ENCODE peak calls at places on chromosome X, in four cellular contexts. One of them, this sample, is unnamed.

GRCh38 chrX:68821616-68822015 is 7.2 kb upstream of the EFNB1 start:
- DNase-seq in hippocampal formation: no peak
- DNase-seq in amygdala: no peak
- DNase-seq in stimulated activated CD4-positive, alpha-beta T cell treated with anti-CD3 and anti-CD28 coated beads, Interleukin-15, amount 100 ng/mL, for 48 hours: no peak
- DNase-seq in this sample: no peak

GRCh38 chrX:15366507-15367352 is 17.5 kb downstream of the VEGFD start:
- DNase-seq in amygdala: no peak
- DNase-seq in hippocampal formation: no peak
- DNase-seq in stimulated activated CD4-positive, alpha-beta T cell treated with anti-CD3 and anti-CD28 coated beads, Interleukin-15, amount 100 ng/mL, for 48 hours: no peak
- DNase-seq in this sample: no peak

GRCh38 chrX:9829308-9830267 is 43.4 kb downstream of the SHROOM2 start:
- DNase-seq in stimulated activated CD4-positive, alpha-beta T cell treated with anti-CD3 and anti-CD28 coated beads, Interleukin-15, amount 100 ng/mL, for 48 hours: peak; percentile 9
- DNase-seq in hippocampal formation: no peak
- DNase-seq in amygdala: no peak
- DNase-seq in this sample: no peak

GRCh38 chrX:129823523-129823922 is 20.2 kb downstream of the ZDHHC9 start:
- DNase-seq in amygdala: no peak
- DNase-seq in stimulated activated CD4-positive, alpha-beta T cell treated with anti-CD3 and anti-CD28 coated beads, Interleukin-15, amount 100 ng/mL, for 48 hours: no peak
- DNase-seq in hippocampal formation: no peak
- DNase-seq in this sample: no peak

GRCh38 chrX:53440631-53441517 is 6.7 kb upstream of the HSD17B10 start:
- DNase-seq in stimulated activated CD4-positive, alpha-beta T cell treated with anti-CD3 and anti-CD28 coated beads, Interleukin-15, amount 100 ng/mL, for 48 hours: no peak
- DNase-seq in amygdala: no peak
- DNase-seq in hippocampal formation: no peak
- DNase-seq in this sample: no peak

GRCh38 chrX:13747836-13748235 is 13.3 kb downstream of the OFD1 start:
- DNase-seq in amygdala: no peak
- DNase-seq in hippocampal formation: no peak
- DNase-seq in stimulated activated CD4-positive, alpha-beta T cell treated with anti-CD3 and anti-CD28 coated beads, Interleukin-15, amount 100 ng/mL, for 48 hours: no peak
- DNase-seq in this sample: no peak

GRCh38 chrX:112819013-112819635 is 21.5 kb downstream of the AMOT start:
- DNase-seq in hippocampal formation: no peak
- DNase-seq in amygdala: no peak
- DNase-seq in stimulated activated CD4-positive, alpha-beta T cell treated with anti-CD3 and anti-CD28 coated beads, Interleukin-15, amount 100 ng/mL, for 48 hours: no peak
- DNase-seq in this sample: no peak

GRCh38 chrX:56113785-56114436 is 118.2 kb upstream of the KLF8 start:
- DNase-seq in amygdala: no peak
- DNase-seq in hippocampal formation: no peak
- DNase-seq in stimulated activated CD4-positive, alpha-beta T cell treated with anti-CD3 and anti-CD28 coated beads, Interleukin-15, amount 100 ng/mL, for 48 hours: no peak
- DNase-seq in this sample: no peak

GRCh38 chrX:48826876-48827653 is 752 bp downstream of the ERAS start:
- DNase-seq in stimulated activated CD4-positive, alpha-beta T cell treated with anti-CD3 and anti-CD28 coated beads, Interleukin-15, amount 100 ng/mL, for 48 hours: no peak
- DNase-seq in hippocampal formation: no peak
- DNase-seq in amygdala: no peak
- DNase-seq in this sample: no peak

GRCh38 chrX:134764202-134764785 is 106.0 kb upstream of the PLAC1 start:
- DNase-seq in hippocampal formation: no peak
- DNase-seq in amygdala: no peak
- DNase-seq in stimulated activated CD4-positive, alpha-beta T cell treated with anti-CD3 and anti-CD28 coated beads, Interleukin-15, amount 100 ng/mL, for 48 hours: no peak
- DNase-seq in this sample: no peak

GRCh38 chrX:56281789-56282188 is 49.6 kb downstream of the KLF8 start:
- DNase-seq in stimulated activated CD4-positive, alpha-beta T cell treated with anti-CD3 and anti-CD28 coated beads, Interleukin-15, amount 100 ng/mL, for 48 hours: no peak
- DNase-seq in hippocampal formation: no peak
- DNase-seq in amygdala: no peak
- DNase-seq in this sample: no peak

GRCh38 chrX:133909888-133910287 is 75.5 kb downstream of the GPC3 start:
- DNase-seq in stimulated activated CD4-positive, alpha-beta T cell treated with anti-CD3 and anti-CD28 coated beads, Interleukin-15, amount 100 ng/mL, for 48 hours: no peak
- DNase-seq in hippocampal formation: no peak
- DNase-seq in amygdala: no peak
- DNase-seq in this sample: no peak

GRCh38 chrX:39067866-39068265 is 266.6 kb downstream of the MID1IP1 start:
- DNase-seq in amygdala: no peak
- DNase-seq in stimulated activated CD4-positive, alpha-beta T cell treated with anti-CD3 and anti-CD28 coated beads, Interleukin-15, amount 100 ng/mL, for 48 hours: no peak
- DNase-seq in hippocampal formation: no peak
- DNase-seq in this sample: no peak

GRCh38 chrX:112967341-112967740 is 126.7 kb upstream of the AMOT start:
- DNase-seq in hippocampal formation: no peak
- DNase-seq in amygdala: no peak
- DNase-seq in stimulated activated CD4-positive, alpha-beta T cell treated with anti-CD3 and anti-CD28 coated beads, Interleukin-15, amount 100 ng/mL, for 48 hours: no peak
- DNase-seq in this sample: no peak

GRCh38 chrX:148601034-148601433 is 100.6 kb downstream of the AFF2 start:
- DNase-seq in stimulated activated CD4-positive, alpha-beta T cell treated with anti-CD3 and anti-CD28 coated beads, Interleukin-15, amount 100 ng/mL, for 48 hours: no peak
- DNase-seq in amygdala: no peak
- DNase-seq in hippocampal formation: no peak
- DNase-seq in this sample: no peak

GRCh38 chrX:150642421-150642820 is 50.8 kb upstream of the MTMR1 start:
- DNase-seq in stimulated activated CD4-positive, alpha-beta T cell treated with anti-CD3 and anti-CD28 coated beads, Interleukin-15, amount 100 ng/mL, for 48 hours: no peak
- DNase-seq in hippocampal formation: no peak
- DNase-seq in amygdala: no peak
- DNase-seq in this sample: no peak

GRCh38 chrX:13966071-13966850 is 63.4 kb downstream of the GEMIN8 start:
- DNase-seq in amygdala: no peak
- DNase-seq in stimulated activated CD4-positive, alpha-beta T cell treated with anti-CD3 and anti-CD28 coated beads, Interleukin-15, amount 100 ng/mL, for 48 hours: no peak
- DNase-seq in hippocampal formation: no peak
- DNase-seq in this sample: no peak

GRCh38 chrX:107537815-107538214 is 88.4 kb downstream of the FRMPD3 start:
- DNase-seq in stimulated activated CD4-positive, alpha-beta T cell treated with anti-CD3 and anti-CD28 coated beads, Interleukin-15, amount 100 ng/mL, for 48 hours: no peak
- DNase-seq in hippocampal formation: no peak
- DNase-seq in amygdala: no peak
- DNase-seq in this sample: peak; percentile 9

GRCh38 chrX:1492421-1493012 is 39.8 kb upstream of the ASMTL start:
- DNase-seq in stimulated activated CD4-positive, alpha-beta T cell treated with anti-CD3 and anti-CD28 coated beads, Interleukin-15, amount 100 ng/mL, for 48 hours: no peak
- DNase-seq in hippocampal formation: no peak
- DNase-seq in amygdala: no peak
- DNase-seq in this sample: no peak

GRCh38 chrX:131366387-131366786 is 77.3 kb upstream of the IGSF1 start:
- DNase-seq in hippocampal formation: peak; percentile 9
- DNase-seq in stimulated activated CD4-positive, alpha-beta T cell treated with anti-CD3 and anti-CD28 coated beads, Interleukin-15, amount 100 ng/mL, for 48 hours: no peak
- DNase-seq in amygdala: no peak
- DNase-seq in this sample: no peak

GRCh38 chrX:65528705-65529340 is 5.8 kb downstream of the LAS1L start:
- DNase-seq in hippocampal formation: no peak
- DNase-seq in amygdala: no peak
- DNase-seq in stimulated activated CD4-positive, alpha-beta T cell treated with anti-CD3 and anti-CD28 coated beads, Interleukin-15, amount 100 ng/mL, for 48 hours: peak; percentile 14
- DNase-seq in this sample: no peak

GRCh38 chrX:47497274-47497673 is 14.3 kb upstream of the ZNF41 start:
- DNase-seq in amygdala: no peak
- DNase-seq in stimulated activated CD4-positive, alpha-beta T cell treated with anti-CD3 and anti-CD28 coated beads, Interleukin-15, amount 100 ng/mL, for 48 hours: no peak
- DNase-seq in hippocampal formation: peak; percentile 11
- DNase-seq in this sample: no peak

GRCh38 chrX:107135076-107135964 is 16.7 kb upstream of the RBM41 start:
- DNase-seq in stimulated activated CD4-positive, alpha-beta T cell treated with anti-CD3 and anti-CD28 coated beads, Interleukin-15, amount 100 ng/mL, for 48 hours: no peak
- DNase-seq in amygdala: no peak
- DNase-seq in hippocampal formation: no peak
- DNase-seq in this sample: no peak

GRCh38 chrX:110188701-110189558 is 129.0 kb downstream of the AMMECR1 start:
- DNase-seq in hippocampal formation: no peak
- DNase-seq in stimulated activated CD4-positive, alpha-beta T cell treated with anti-CD3 and anti-CD28 coated beads, Interleukin-15, amount 100 ng/mL, for 48 hours: no peak
- DNase-seq in amygdala: no peak
- DNase-seq in this sample: no peak

GRCh38 chrX:54439967-54440871 is at the start of gene TSR2:
- DNase-seq in amygdala: peak; percentile 42
- DNase-seq in hippocampal formation: peak; percentile 74
- DNase-seq in stimulated activated CD4-positive, alpha-beta T cell treated with anti-CD3 and anti-CD28 coated beads, Interleukin-15, amount 100 ng/mL, for 48 hours: peak; percentile 67
- DNase-seq in this sample: peak; percentile 66

GRCh38 chrX:135086197-135086854 is 34.0 kb downstream of the ETDB start:
- DNase-seq in hippocampal formation: peak; percentile 11
- DNase-seq in amygdala: no peak
- DNase-seq in stimulated activated CD4-positive, alpha-beta T cell treated with anti-CD3 and anti-CD28 coated beads, Interleukin-15, amount 100 ng/mL, for 48 hours: no peak
- DNase-seq in this sample: peak; percentile 45

GRCh38 chrX:119755981-119756533 is 2.3 kb upstream of the SOWAHD start:
- DNase-seq in stimulated activated CD4-positive, alpha-beta T cell treated with anti-CD3 and anti-CD28 coated beads, Interleukin-15, amount 100 ng/mL, for 48 hours: peak; percentile 36
- DNase-seq in amygdala: no peak
- DNase-seq in hippocampal formation: no peak
- DNase-seq in this sample: no peak

GRCh38 chrX:16822723-16823122 is 36.5 kb downstream of the TXLNG start:
- DNase-seq in hippocampal formation: no peak
- DNase-seq in amygdala: no peak
- DNase-seq in stimulated activated CD4-positive, alpha-beta T cell treated with anti-CD3 and anti-CD28 coated beads, Interleukin-15, amount 100 ng/mL, for 48 hours: no peak
- DNase-seq in this sample: no peak

GRCh38 chrX:22073928-22074327 is 41.8 kb downstream of the PHEX start:
- DNase-seq in stimulated activated CD4-positive, alpha-beta T cell treated with anti-CD3 and anti-CD28 coated beads, Interleukin-15, amount 100 ng/mL, for 48 hours: no peak
- DNase-seq in hippocampal formation: no peak
- DNase-seq in amygdala: no peak
- DNase-seq in this sample: no peak

GRCh38 chrX:31483336-31483735 is 411.5 kb upstream of the FTHL17 start:
- DNase-seq in stimulated activated CD4-positive, alpha-beta T cell treated with anti-CD3 and anti-CD28 coated beads, Interleukin-15, amount 100 ng/mL, for 48 hours: no peak
- DNase-seq in hippocampal formation: no peak
- DNase-seq in amygdala: no peak
- DNase-seq in this sample: no peak

GRCh38 chrX:104392350-104392749 is 137.6 kb upstream of the ESX1 start:
- DNase-seq in hippocampal formation: no peak
- DNase-seq in stimulated activated CD4-positive, alpha-beta T cell treated with anti-CD3 and anti-CD28 coated beads, Interleukin-15, amount 100 ng/mL, for 48 hours: no peak
- DNase-seq in amygdala: no peak
- DNase-seq in this sample: no peak

GRCh38 chrX:120228187-120228908 is 22.3 kb upstream of the ZBTB33 start:
- DNase-seq in amygdala: no peak
- DNase-seq in hippocampal formation: no peak
- DNase-seq in stimulated activated CD4-positive, alpha-beta T cell treated with anti-CD3 and anti-CD28 coated beads, Interleukin-15, amount 100 ng/mL, for 48 hours: no peak
- DNase-seq in this sample: no peak

GRCh38 chrX:131564553-131565229 is 20.8 kb downstream of the OR13H1 start:
- DNase-seq in stimulated activated CD4-positive, alpha-beta T cell treated with anti-CD3 and anti-CD28 coated beads, Interleukin-15, amount 100 ng/mL, for 48 hours: no peak
- DNase-seq in amygdala: no peak
- DNase-seq in hippocampal formation: no peak
- DNase-seq in this sample: no peak

GRCh38 chrX:54182864-54183613 is at the start of gene FAM120C:
- DNase-seq in hippocampal formation: peak; percentile 75
- DNase-seq in stimulated activated CD4-positive, alpha-beta T cell treated with anti-CD3 and anti-CD28 coated beads, Interleukin-15, amount 100 ng/mL, for 48 hours: peak; percentile 38
- DNase-seq in amygdala: peak; percentile 26
- DNase-seq in this sample: peak; percentile 51

GRCh38 chrX:18887821-18888205 is 96.1 kb downstream of the PHKA2 start:
- DNase-seq in hippocampal formation: no peak
- DNase-seq in amygdala: no peak
- DNase-seq in stimulated activated CD4-positive, alpha-beta T cell treated with anti-CD3 and anti-CD28 coated beads, Interleukin-15, amount 100 ng/mL, for 48 hours: no peak
- DNase-seq in this sample: no peak

GRCh38 chrX:15301924-15302323 is 13.5 kb downstream of the ASB11 start:
- DNase-seq in hippocampal formation: no peak
- DNase-seq in stimulated activated CD4-positive, alpha-beta T cell treated with anti-CD3 and anti-CD28 coated beads, Interleukin-15, amount 100 ng/mL, for 48 hours: peak; percentile 1
- DNase-seq in amygdala: no peak
- DNase-seq in this sample: no peak

GRCh38 chrX:124862304-124862703 is 457.4 kb upstream of the TEX13C start:
- DNase-seq in stimulated activated CD4-positive, alpha-beta T cell treated with anti-CD3 and anti-CD28 coated beads, Interleukin-15, amount 100 ng/mL, for 48 hours: no peak
- DNase-seq in hippocampal formation: no peak
- DNase-seq in amygdala: no peak
- DNase-seq in this sample: no peak

This sample was measured in NCI-H1930.